ENCODE peak calls at places on chromosomes 7 and 10, in five cellular contexts. H is HCT116, A is GM23248, D is hepatocyte, U is SK-N-SH. K is an unnamed sample. For H3K9me2 and H4K20me1, the result is how much of the 10 kb centered on the place peaks cover.

GRCh38 chr7:55325371-55325792 is 39.8 kb upstream of the LANCL2 start:
- DNase-seq in U (no peak), H (no peak), A (peak), D (no peak), K (no peak)

GRCh38 chr10:88493676-88494483 is 89.2 kb downstream of the RNLS start:
- DNase-seq in U (no peak), A (peak), D (no peak), H (no peak), K (peak)

GRCh38 chr7:80018941-80019808 is 115.5 kb upstream of the GNAI1 start:
- DNase-seq in U (peak), H (peak), A (peak), D (peak), K (peak)

GRCh38 chr7:85469446-85469970 is 282.7 kb upstream of the SEMA3D start:
- DNase-seq in U (no peak), A (peak), D (peak), H (no peak), K (no peak)

GRCh38 chr10:110425684-110426293 is 71.9 kb upstream of the DUSP5 start:
- DNase-seq in U (no peak), H (no peak), D (no peak), A (peak), K (no peak)

GRCh38 chr10:124064676-124065075 is 28.7 kb downstream of the CHST15 start:
- DNase-seq in D (no peak), A (no peak), U (no peak), H (no peak), K (peak)

GRCh38 chr7:96599288-96599936 is 110.2 kb downstream of the SEM1 start:
- DNase-seq in A (no peak), D (no peak), H (no peak), U (no peak), K (no peak)

GRCh38 chr10:97018251-97019212 is 167.2 kb downstream of the SLIT1 start:
- DNase-seq in U (no peak), H (no peak), A (no peak), D (no peak), K (no peak)

GRCh38 chr7:5345171-5345570 is 62.4 kb downstream of the SLC29A4 start:
- DNase-seq in A (no peak), H (no peak), U (no peak), D (no peak), K (no peak)

GRCh38 chr7:67406941-67407340 is 410.3 kb downstream of the TYW1 start:
- DNase-seq in U (no peak), H (no peak), A (no peak), D (peak), K (no peak)

GRCh38 chr7:3042861-3043489 is 692 bp downstream of the CARD11 start:
- DNase-seq in H (no peak), D (peak), A (no peak), U (no peak), K (peak)

GRCh38 chr10:118951218-118951617 is 78.3 kb upstream of the NANOS1 start:
- DNase-seq in D (no peak), A (no peak), H (no peak), U (no peak), K (no peak)

GRCh38 chr7:1607686-1608085 is 37.9 kb upstream of the PSMG3 start:
- DNase-seq in H (no peak), A (no peak), D (no peak), U (peak), K (no peak)

GRCh38 chr10:30127120-30127541 is 67.7 kb upstream of the JCAD start:
- DNase-seq in D (peak), U (no peak), H (no peak), A (peak), K (no peak)

GRCh38 chr10:13715091-13715490 is 128.3 kb downstream of the PRPF18 start:
- DNase-seq in A (no peak), H (no peak), D (no peak), U (no peak), K (no peak)

GRCh38 chr10:125999694-126000093 is 103.3 kb downstream of the FANK1 start:
- DNase-seq in H (no peak), A (no peak), D (no peak), U (no peak), K (no peak)
- H3K9me2 ChIP-seq in H (under half), A (under half), D (under half), U (under half), K (under half)

DNA sequence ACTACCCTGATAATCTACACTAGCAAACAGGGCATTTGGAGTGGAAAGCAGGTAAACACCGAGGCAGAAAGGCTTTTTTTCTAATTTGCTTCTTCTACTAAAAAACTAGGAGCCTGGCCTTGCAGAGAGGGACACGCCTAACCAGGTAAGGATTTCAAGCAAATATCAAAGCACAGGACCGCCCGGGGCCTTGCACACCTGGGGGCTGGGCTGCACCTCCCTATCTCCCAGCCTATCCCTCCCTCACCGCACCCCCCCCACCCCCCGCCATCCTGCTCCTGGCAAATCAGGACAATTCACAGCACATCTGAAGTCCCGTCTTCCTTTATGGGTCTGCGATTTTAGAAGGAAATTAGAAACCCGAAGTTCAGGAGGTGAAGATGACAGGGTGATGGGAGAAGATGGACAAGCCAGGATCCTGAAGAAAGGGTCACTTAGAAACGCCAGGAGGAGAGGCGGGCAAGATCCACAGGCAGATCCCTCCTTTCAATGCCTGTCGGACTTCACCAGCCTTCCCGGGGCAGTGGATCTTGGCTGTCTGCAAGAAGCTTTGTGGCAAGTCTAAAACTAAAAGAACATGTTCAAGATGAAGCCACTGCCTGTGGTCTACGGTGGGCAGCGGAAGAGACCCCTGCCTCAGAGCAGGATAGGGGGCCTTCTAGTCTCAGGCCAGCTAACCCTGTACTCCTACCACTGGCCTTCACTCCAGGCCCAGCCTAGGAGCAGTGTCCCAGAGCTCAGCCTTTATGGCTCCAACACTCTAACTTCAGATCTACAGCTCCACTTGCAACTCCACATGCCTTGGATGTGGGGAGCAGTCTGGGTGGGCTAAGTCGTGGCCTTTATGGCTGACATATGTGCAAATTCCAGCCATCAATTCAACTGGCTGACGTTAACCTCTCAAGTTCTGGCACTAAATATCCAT is 43.9 kb downstream of the TNS3 start:
- DNase-seq in U (no peak), D (no peak), A (peak), H (no peak), K (no peak)
- H4K20me1 ChIP-seq in U (under half), D (under half), A (under half), H (under half), K (under half)

DNA sequence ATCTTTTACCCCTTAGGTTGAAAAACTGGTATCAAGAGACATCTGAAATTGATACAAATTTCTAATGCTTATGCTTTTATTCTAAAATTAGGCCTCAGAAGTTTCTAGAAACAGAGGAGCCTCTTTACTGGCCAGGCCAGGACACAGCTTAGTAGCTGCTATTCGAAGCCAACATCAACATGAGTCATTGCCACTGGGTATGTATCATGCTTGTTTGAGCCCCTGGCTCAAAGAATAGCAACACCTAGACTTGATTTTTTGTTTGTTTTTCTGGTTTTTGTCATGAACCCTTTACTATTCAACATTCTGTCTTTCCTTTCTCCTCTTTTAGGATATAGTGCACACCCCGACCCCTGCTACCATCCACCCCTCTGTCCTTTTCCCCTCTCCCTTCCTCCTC is 90.9 kb upstream of the STK17A start:
- DNase-seq in H (no peak), D (no peak), A (peak), U (no peak), K (no peak)
- H3K4me2 ChIP-seq in H (no peak), D (no peak), A (no peak), U (no peak), K (no peak)

DNA sequence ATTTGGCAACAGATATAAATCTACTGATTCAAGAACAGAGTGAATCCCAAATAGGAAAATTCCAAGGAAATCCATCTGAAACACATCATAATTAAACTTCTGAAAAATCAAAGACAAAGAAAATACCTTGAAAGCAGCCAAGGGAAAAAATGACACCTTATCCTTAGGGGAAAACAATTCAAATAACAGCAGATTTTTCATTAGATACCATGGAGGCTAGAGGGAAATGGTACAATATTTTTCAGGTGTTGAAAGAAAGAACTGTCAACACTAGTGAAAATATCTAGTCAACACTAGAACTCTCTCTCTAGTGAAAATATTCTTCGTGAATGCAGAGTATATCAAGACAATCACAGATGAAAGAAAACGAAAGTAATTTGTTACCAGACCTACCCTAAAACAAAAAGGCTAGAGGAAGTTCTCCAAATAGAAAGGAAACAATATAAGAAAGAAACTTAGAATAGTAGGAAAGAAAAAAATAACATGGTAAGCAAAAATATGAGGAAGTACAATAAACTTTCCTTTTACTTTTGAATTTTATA is 5.7 kb upstream of the FAM241B start:
- DNase-seq in U (no peak), H (no peak), D (no peak), A (no peak), K (no peak)
- H3K9me2 ChIP-seq in U (under half), H (under half), D (under half), A (under half), K (under half)

DNA sequence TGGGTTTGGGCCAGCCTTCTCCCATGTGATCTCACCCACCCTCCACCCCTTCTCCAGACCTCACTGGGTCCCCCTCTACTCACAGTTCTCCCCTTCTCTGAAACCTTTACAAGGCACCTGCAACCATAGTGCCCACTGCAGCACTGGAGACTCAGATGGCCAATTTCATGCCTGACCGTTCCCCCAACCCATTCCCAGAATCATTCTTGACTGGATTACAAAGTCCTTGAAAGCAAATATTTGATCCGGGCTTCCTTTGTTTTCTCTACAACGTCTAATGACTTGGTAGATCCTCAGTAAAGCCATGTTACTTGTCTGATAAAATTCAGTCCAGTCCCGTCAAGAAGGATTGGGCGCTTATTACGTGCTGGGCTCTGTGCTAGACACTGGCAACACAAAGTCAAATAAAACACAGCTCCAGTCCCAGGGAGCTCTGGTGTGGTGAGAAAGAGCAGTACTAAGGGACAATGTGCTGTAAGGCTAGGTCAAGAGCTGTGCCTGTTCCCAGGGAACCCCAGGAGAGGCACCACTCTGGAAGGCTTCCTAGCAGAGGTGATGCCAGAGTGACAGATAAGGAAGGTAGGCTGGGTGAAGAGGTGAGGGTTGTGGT is 36.5 kb downstream of the SH3PXD2A start:
- DNase-seq in A (no peak), D (no peak), U (no peak), H (no peak), K (no peak)
- H4K20me1 ChIP-seq in A (under half), D (under half), U (under half), H (under half), K (under half)

K was measured in OCI-LY7.